ENCODE peak calls at places on chromosomes 3 and 15, in four cellular contexts. O is DMS53, D is AG04450, M is neural progenitor cell. K is an unnamed sample.
A peak's percentile ranks its signal among the peaks of the same experiment; 100 is the strongest.

GRCh38 chr15:39462691-39463090 is 118.2 kb upstream of the THBS1 start:
- DNase-seq in M (no peak), D (no peak), O (no peak), K (no peak)

GRCh38 chr3:139292933-139293664 is 50.7 kb upstream of the MRPS22 start:
- DNase-seq in O (no peak), M (no peak), D (peak; percentile 36), K (no peak)

GRCh38 chr3:19155375-19155774 is 7.1 kb downstream of the KCNH8 start:
- DNase-seq in M (no peak), O (no peak), D (no peak), K (no peak)

GRCh38 chr3:140760324-140761075 is 82.6 kb downstream of the TRIM42 start:
- DNase-seq in O (no peak), M (no peak), D (no peak), K (no peak)

GRCh38 chr3:18425641-18426403 is 683 bp upstream of the SATB1 start:
- DNase-seq in M (peak; percentile 73), O (peak; percentile 71), D (no peak), K (peak; percentile 44)

GRCh38 chr3:125129512-125129962 is 73.7 kb upstream of the HEG1 start:
- DNase-seq in O (peak; percentile 99), D (peak; percentile 96), M (no peak), K (no peak)

GRCh38 chr3:114569186-114569585 is 275.4 kb downstream of the TIGIT start:
- DNase-seq in D (no peak), M (no peak), O (no peak), K (no peak)

GRCh38 chr3:71148455-71149060 is 435.0 kb downstream of the FOXP1 start:
- DNase-seq in O (peak; percentile 11), D (no peak), M (no peak), K (no peak)

GRCh38 chr3:109696932-109697331 is 359.6 kb upstream of the DPPA4 start:
- DNase-seq in D (no peak), O (peak; percentile 2), M (no peak), K (no peak)

GRCh38 chr3:23612296-23612891 is 193.4 kb upstream of the UBE2E1 start:
- DNase-seq in O (no peak), D (peak; percentile 30), M (no peak), K (no peak)

GRCh38 chr3:169863458-169863899 is 6.3 kb downstream of the LRRC31 start:
- DNase-seq in M (peak; percentile 72), D (peak; percentile 34), O (peak; percentile 80), K (peak; percentile 44)

GRCh38 chr3:112199622-112200316 is 66.7 kb upstream of the GCSAM start:
- DNase-seq in M (no peak), D (no peak), O (peak; percentile 27), K (no peak)

GRCh38 chr15:40471105-40471777 is 457 bp downstream of the CHST14 start:
- DNase-seq in M (peak; percentile 74), O (peak; percentile 46), D (no peak), K (no peak)

GRCh38 chr3:27615555-27615954 is 106.6 kb downstream of the EOMES start:
- DNase-seq in O (no peak), D (no peak), M (no peak), K (no peak)

GRCh38 chr3:8756671-8757070 is 12.7 kb downstream of the OXTR start:
- DNase-seq in O (no peak), D (no peak), M (no peak), K (no peak)

GRCh38 chr15:89728254-89728653 is 22.8 kb downstream of the MESP1 start:
- DNase-seq in O (no peak), M (no peak), D (no peak), K (no peak)

GRCh38 chr3:176595307-176595706 is 602.0 kb downstream of the TBL1XR1 start:
- DNase-seq in D (no peak), M (no peak), O (no peak), K (no peak)

GRCh38 chr3:177569193-177569592 is 371.9 kb upstream of the TBL1XR1 start:
- DNase-seq in O (no peak), D (no peak), M (no peak), K (no peak)

K was measured in CD8-positive, alpha-beta T cell.